ENCODE peak calls at places on chromosomes 6 and 20, in five cellular contexts. R, K, B, L and H are unnamed samples. For H3K9me3, the result is how much of the 10 kb centered on the place peaks cover.

GRCh38 chr6:133350928-133351327 is 109.8 kb downstream of the EYA4 start:
- DNase-seq in R (no peak), K (no peak), B (no peak), L (no peak), H (no peak)

GRCh38 chr6:155273438-155273837 is 9.6 kb downstream of the CLDN20 start:
- DNase-seq in R (peak), K (no peak), B (peak), L (no peak), H (peak)

GRCh38 chr6:75044846-75045245 is 161.0 kb downstream of the COL12A1 start:
- DNase-seq in R (no peak), K (no peak), B (no peak), L (no peak), H (no peak)

GRCh38 chr20:42191140-42191860 is 573.1 kb upstream of the CHD6 start:
- DNase-seq in R (peak), K (no peak), B (no peak), L (no peak), H (no peak)

GRCh38 chr20:61405007-61405406 is 152.9 kb downstream of the CDH4 start:
- DNase-seq in R (no peak), K (no peak), B (no peak), L (no peak), H (no peak)

GRCh38 chr20:21395666-21396044 is 1.7 kb downstream of the NKX2-4 start:
- DNase-seq in R (no peak), K (no peak), B (no peak), L (no peak), H (no peak)

GRCh38 chr6:38701551-38701950 is 1.4 kb downstream of the GLO1 start:
- DNase-seq in R (no peak), K (no peak), B (no peak), L (no peak), H (no peak)

GRCh38 chr6:100176321-100176950 is 182.4 kb upstream of the MCHR2 start:
- DNase-seq in R (peak), K (no peak), B (peak), L (peak), H (peak)

GRCh38 chr20:25178563-25179438 is 16.7 kb upstream of the ENTPD6 start:
- DNase-seq in R (peak), K (peak), B (peak), L (peak), H (peak)

GRCh38 chr6:23524556-23524955 is 601.5 kb upstream of the NRSN1 start:
- DNase-seq in R (no peak), K (no peak), B (no peak), L (no peak), H (no peak)

GRCh38 chr20:58706150-58706892 is 13.7 kb downstream of the NPEPL1 start:
- DNase-seq in R (no peak), K (peak), B (no peak), L (no peak), H (no peak)

GRCh38 chr20:33947709-33948295 is 45.9 kb upstream of the RALY start:
- DNase-seq in R (peak), K (peak), B (peak), L (peak), H (peak)

DNA sequence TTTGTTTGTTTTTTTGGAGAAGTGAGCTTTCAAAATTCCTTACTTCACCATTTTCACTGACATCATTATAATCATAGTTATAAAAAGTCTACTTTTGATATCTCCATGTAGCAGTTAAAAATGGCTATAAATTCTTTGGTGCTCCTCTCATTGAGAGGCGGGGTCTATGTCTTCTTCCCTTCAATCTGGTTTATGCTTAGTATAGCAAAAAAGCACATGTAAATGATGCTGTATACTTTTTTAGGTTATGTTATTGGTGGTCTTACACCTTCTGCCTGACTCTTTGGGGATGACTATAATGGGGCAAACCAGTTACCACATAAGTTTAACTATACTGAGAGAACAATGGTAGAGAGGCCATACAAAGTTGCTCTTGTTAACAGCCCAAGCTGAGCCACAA is 289.6 kb downstream of the EPM2A start:
- DNase-seq in R (no peak), K (no peak), B (no peak), L (no peak), H (no peak)
- H3K9me3 ChIP-seq in R (under half), K (under half), B (under half), L (half or more), H (under half)

GRCh38 chr6:582370-582769 is 74.5 kb downstream of the HUS1B start:
- DNase-seq in R (no peak), K (peak), B (no peak), L (peak), H (no peak)

GRCh38 chr6:583116-583515 is 73.8 kb downstream of the HUS1B start:
- DNase-seq in R (no peak), K (no peak), B (no peak), L (no peak), H (no peak)

GRCh38 chr6:586553-586952 is 70.3 kb downstream of the HUS1B start:
- DNase-seq in R (no peak), K (no peak), B (no peak), L (no peak), H (no peak)

GRCh38 chr6:579339-579738 is 77.6 kb downstream of the HUS1B start:
- DNase-seq in R (peak), K (no peak), B (peak), L (peak), H (no peak)

GRCh38 chr6:583639-584038 is 73.3 kb downstream of the HUS1B start:
- DNase-seq in R (no peak), K (no peak), B (no peak), L (no peak), H (no peak)
- TF ChIP-seq JUN in R (no peak), K (no peak), B (no peak), L (no peak), H (no peak)

DNA sequence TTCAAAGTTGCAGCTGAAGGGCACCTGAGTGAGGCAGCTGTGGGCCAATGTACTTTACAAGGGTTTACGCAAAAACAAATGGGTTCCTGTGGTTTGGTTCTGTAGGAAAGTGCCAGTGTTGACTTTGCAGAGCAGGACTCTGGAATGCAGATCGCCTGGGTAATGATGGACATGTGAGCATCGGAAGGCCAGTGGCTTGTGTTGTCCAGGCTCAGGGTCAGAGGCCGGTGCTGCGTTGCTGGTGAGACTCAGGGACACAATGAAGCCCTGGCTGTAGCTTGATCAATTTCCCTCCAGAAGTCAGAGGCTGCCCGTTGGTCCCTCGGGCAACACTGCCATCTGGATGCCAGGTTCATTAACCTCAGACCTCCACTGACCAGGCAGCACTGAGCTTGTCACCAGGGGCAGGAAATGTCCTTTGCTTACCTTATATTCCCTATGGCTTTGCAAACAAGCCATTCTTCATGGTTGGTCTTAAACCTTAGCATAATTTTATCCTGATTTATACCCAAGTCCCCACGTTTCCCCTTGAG is 753.4 kb downstream of the QKI start:
- DNase-seq in R (no peak), K (no peak), B (no peak), L (no peak), H (no peak)
- H3K9me3 ChIP-seq in R (under half), K (under half), B (under half), L (under half), H (under half)

GRCh38 chr20:7926767-7927166 is 13.5 kb downstream of the HAO1 start:
- DNase-seq in R (peak), K (no peak), B (no peak), L (peak), H (peak)

GRCh38 chr20:7926323-7926722 is 13.9 kb downstream of the HAO1 start:
- DNase-seq in R (no peak), K (no peak), B (no peak), L (no peak), H (peak)

GRCh38 chr20:7930386-7930785 is 9.9 kb downstream of the HAO1 start:
- DNase-seq in R (no peak), K (no peak), B (no peak), L (no peak), H (no peak)

GRCh38 chr20:7924692-7925091 is 15.6 kb downstream of the HAO1 start:
- DNase-seq in R (no peak), K (no peak), B (no peak), L (peak), H (peak)
- TF ChIP-seq JUN in R (no peak), K (no peak), B (no peak), L (no peak), H (peak)

GRCh38 chr20:791056-791455 is 22.8 kb upstream of the SLC52A3 start:
- DNase-seq in R (no peak), K (no peak), B (no peak), L (no peak), H (no peak)

GRCh38 chr20:792248-792647 is 23.9 kb upstream of the SLC52A3 start:
- DNase-seq in R (no peak), K (no peak), B (no peak), L (no peak), H (no peak)

DNA sequence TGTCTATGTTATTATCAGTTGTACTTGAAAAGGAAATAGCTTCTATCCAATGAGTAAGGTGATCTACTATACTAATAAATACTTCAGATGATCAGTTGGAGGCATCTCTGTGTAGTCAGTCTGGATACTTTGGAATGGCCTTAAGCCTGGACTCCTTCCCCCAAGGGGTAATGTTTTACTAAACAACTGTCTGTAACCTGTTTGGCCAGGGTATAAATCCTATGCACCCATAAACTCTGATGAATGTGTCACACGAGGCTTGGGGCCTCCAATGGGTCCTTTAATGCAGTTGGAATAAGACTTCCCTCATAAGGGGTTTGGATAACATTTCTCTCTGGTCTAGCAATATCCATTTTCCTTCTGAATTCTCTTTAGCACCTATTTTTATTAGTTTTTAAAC is 19.5 kb upstream of the SLC52A3 start:
- DNase-seq in R (no peak), K (no peak), B (no peak), L (no peak), H (no peak)
- H3K9me3 ChIP-seq in R (under half), K (under half), B (under half), L (under half), H (under half)

GRCh38 chr6:170271771-170272314 is 19.0 kb downstream of the DLL1 start:
- DNase-seq in R (no peak), K (no peak), B (no peak), L (no peak), H (no peak)
- TF ChIP-seq JUN in R (no peak), K (no peak), B (no peak), L (no peak), H (no peak)

DNA sequence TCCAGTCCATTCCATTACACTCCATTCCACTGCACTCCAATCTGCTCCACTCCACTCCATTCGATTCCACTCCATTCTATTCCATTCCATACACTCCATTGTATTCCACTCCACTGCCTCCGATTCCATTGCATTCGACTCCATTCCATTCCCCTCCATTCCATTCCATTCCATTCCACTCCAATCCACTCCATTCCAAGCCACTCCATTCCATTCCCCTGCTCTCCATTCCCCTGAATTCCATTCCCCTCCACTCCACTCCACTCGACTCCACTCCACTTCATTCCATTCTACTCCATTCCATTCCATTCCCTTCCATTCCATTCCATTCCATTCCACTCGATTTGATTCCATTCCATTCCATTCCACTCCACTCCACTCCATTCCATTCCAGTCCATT is 25.7 kb upstream of the DEFB125 start:
- DNase-seq in R (peak), K (no peak), B (no peak), L (no peak), H (no peak)
- H3K9me3 ChIP-seq in R (under half), K (under half), B (under half), L (half or more), H (under half)

DNA sequence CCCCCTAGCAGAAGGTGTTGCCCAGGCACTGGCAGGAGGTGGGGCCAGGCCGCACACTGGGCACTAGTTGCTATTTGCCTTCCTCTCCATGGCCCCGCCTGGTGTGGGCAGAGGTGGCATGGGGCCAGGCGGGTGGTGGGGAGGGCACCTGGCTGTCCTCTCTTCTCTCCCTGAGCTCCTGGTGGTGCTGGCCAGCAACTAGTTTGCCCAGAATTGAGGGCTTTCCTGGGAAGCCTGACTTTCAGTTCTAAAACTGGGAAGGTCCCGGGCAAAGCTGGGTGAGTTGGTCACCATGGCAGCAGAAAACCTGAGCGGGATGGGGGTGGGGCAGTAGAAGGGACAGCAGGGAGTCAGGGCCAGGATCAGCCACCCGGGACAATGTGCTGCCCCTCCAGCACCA is 48.2 kb downstream of the RBM38 start:
- DNase-seq in R (peak), K (no peak), B (no peak), L (no peak), H (no peak)
- TF ChIP-seq JUN in R (no peak), K (no peak), B (no peak), L (no peak), H (no peak)

GRCh38 chr6:158830736-158831135 is 11.6 kb upstream of the EZR start:
- DNase-seq in R (no peak), K (no peak), B (no peak), L (no peak), H (no peak)

GRCh38 chr6:158826819-158827501 is 7.8 kb upstream of the EZR start:
- DNase-seq in R (no peak), K (no peak), B (no peak), L (no peak), H (no peak)

GRCh38 chr6:158831571-158831970 is 12.4 kb upstream of the EZR start:
- DNase-seq in R (no peak), K (no peak), B (no peak), L (no peak), H (no peak)

GRCh38 chr6:158825951-158826306 is 6.8 kb upstream of the EZR start:
- DNase-seq in R (no peak), K (no peak), B (peak), L (no peak), H (no peak)

DNA sequence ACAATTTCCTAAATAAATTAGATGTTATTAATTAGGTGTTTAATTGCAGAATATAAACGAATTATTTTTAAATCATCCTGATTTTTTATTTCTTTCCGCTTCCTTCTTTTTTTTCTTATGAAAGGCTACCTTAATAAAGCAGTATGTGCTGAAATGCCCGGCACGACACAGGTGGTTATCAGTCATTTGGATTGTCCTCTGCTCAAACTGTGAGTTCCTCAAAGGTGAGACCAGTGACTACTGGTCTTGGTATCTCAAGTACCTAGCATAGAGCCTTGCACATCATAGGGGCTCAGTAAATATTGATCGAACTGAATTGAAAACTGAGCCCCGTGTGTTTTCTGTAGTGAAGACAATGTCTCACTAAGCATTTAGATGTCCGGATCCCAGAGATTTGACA is 9.6 kb upstream of the EZR start:
- DNase-seq in R (no peak), K (no peak), B (no peak), L (no peak), H (no peak)
- H3K9me3 ChIP-seq in R (under half), K (under half), B (under half), L (under half), H (under half)

GRCh38 chr6:107819217-107819616 is 4.9 kb downstream of the SCML4 start:
- DNase-seq in R (no peak), K (peak), B (no peak), L (no peak), H (no peak)

GRCh38 chr6:107819976-107820551 is 4.0 kb downstream of the SCML4 start:
- DNase-seq in R (no peak), K (peak), B (no peak), L (no peak), H (no peak)

GRCh38 chr6:107822154-107823046 is 1.7 kb downstream of the SCML4 start:
- DNase-seq in R (no peak), K (no peak), B (no peak), L (no peak), H (no peak)

GRCh38 chr6:107821591-107821990 is 2.5 kb downstream of the SCML4 start:
- DNase-seq in R (no peak), K (no peak), B (no peak), L (no peak), H (no peak)

DNA sequence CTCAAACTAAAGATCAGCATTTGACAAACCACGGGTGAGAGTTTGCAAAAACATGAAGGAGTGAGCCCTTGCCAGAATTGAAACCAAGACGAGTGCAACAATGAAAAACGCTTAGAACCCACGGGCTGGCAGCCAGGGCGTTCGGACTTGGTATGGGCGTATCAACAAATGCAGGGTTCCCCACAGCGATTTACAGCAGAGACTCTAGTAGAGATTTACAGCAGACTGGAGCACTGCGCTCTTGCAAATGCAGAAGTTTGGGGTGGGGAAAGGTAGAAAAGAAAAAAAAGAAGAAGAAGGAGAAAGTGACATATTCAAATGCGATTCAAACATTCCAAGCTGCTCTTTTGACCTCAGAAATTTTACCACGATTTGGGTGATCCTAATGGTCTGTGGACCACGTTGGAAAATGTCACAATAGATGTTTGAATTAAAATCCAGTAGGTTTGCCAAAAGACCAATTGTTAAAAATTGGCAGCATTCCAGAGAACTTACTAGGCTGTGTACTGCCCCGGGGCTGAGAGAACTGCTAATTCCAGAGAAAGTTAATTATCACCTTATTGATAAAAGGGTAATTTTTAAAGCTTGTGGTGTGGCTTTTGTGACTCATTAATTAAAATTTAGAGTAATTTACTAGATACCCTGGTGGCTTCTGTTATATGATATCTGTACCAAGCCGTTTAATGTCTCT is 3.4 kb downstream of the SCML4 start:
- DNase-seq in R (no peak), K (peak), B (no peak), L (no peak), H (peak)
- TF ChIP-seq JUN in R (no peak), K (no peak), B (no peak), L (no peak), H (no peak)